ENCODE peak calls at places on chromosomes 11 and 22, in five cellular contexts. U, S, F, Q and G are unnamed samples.

GRCh38 chr11:92828576-92828975 is 140.9 kb upstream of the MTNR1B start:
- DNase-seq in S (no peak), U (no peak), Q (no peak), F (no peak), G (no peak)

GRCh38 chr11:111426615-111427014 is 47.5 kb upstream of the POU2AF1 start:
- DNase-seq in U (no peak), F (no peak), Q (no peak), S (peak; percentile 92), G (no peak)

GRCh38 chr11:428295-428694 is 13.5 kb upstream of the SIGIRR start:
- DNase-seq in F (no peak), Q (no peak), U (no peak), S (no peak), G (no peak)

GRCh38 chr11:3956748-3957147 is 101.3 kb downstream of the STIM1 start:
- DNase-seq in Q (no peak), S (no peak), F (no peak), U (no peak), G (no peak)

GRCh38 chr11:57150454-57150917 is 31.3 kb upstream of the LRRC55 start:
- DNase-seq in U (no peak), Q (no peak), F (peak; percentile 25), S (no peak), G (no peak)

GRCh38 chr22:22698263-22698750 is 53.9 kb downstream of the GGTLC2 start:
- DNase-seq in S (no peak), F (no peak), Q (no peak), U (no peak), G (no peak)

GRCh38 chr22:41776381-41776780 is 24.1 kb upstream of the CCDC134 start:
- DNase-seq in F (no peak), U (no peak), S (no peak), Q (no peak), G (no peak)

GRCh38 chr22:41695211-41695610 is 4.1 kb upstream of the MEI1 start:
- DNase-seq in S (no peak), Q (no peak), F (no peak), U (no peak), G (no peak)

DNA sequence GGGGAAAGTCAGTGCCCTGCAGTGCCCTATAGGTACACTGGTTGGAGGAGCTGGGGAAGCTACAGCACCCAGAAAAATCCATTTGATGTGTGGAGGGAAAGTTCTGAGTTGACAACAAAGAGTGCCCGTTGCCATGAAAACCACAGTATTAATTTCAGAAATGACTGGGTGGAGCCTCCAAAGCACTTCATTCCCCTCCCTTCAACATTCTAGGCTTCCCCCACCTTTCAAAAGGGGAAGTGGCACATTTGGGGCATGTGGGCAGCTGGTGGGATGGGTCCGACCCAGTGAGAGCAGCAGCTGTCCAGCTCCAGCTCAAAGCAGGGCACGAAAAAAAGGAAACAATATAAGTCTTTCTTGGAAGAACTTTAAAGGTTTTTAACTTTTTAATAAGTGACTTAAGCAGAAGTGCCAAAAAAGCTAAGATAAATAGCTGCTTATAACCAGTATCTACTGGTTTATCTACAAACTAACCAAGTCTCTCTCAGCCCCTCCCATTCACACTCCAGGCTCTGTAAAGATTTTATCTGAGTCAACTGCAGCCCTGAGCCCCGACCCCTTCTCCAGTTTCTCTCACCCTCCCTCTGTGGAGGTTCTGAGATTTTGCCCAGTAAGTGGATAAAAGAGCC is 9.0 kb upstream of the AHNAK start:
- DNase-seq in Q (no peak), S (peak; percentile 48), F (no peak), U (no peak), G (no peak)
- TF ChIP-seq POLR2A in Q (no peak), S (no peak), F (no peak), U (no peak), G (no peak)

DNA sequence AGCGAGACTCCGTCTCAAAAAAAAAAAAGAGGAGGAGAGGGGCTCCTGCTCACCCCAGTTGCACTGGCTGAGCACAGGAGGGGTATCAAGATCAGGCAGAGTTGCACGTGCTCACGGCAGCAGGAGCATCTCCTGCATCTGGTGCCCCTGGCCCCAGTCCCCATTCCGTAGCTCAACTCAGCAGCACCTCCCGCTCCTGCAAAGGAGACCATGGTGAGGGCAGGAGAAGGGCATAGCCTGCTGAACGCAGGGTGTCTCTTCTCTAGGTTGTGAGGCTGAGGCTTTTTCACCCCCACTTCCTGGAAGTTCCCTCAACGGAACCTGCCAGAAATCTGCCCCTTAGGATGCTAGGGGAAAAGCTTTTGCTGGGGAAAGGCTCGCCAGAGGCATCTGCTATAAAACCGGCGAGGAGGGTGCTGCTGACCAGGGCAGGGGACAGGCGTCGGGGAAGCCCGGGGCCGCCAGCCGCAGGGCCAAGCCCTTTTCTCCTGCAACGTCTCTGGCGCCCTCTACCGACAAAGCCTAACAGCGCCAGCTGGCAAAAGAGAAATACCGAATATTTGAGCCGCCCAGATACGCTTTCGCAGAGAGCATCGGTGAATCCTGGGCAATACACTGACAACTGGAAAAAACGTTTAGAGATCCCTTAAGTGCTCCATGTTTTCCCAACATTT is 1.0 kb upstream of the PPP6R2 start:
- DNase-seq in Q (peak; percentile 96), F (peak; percentile 61), S (peak; percentile 85), U (peak; percentile 86), G (no peak)
- H3K27ac ChIP-seq in Q (peak overlapping the region; percentile 90), F (peak overlapping the region; percentile 86), S (peak overlapping the region; percentile 82), U (peak overlapping the region; percentile 92), G (peak overlapping the region; percentile 94)

GRCh38 chr22:33896801-33897620 is 23.3 kb downstream of the LARGE1 start:
- DNase-seq in S (no peak), Q (no peak), F (no peak), U (no peak), G (no peak)
- TF ChIP-seq POLR2A in S (no peak), Q (no peak), F (no peak), U (no peak), G (no peak)

GRCh38 chr22:49925525-49926128 is 7.2 kb downstream of the CRELD2 start:
- DNase-seq in F (no peak), U (no peak), Q (no peak), S (no peak), G (no peak)
- H3K27ac ChIP-seq in F (no peak overlapping the region), U (no peak overlapping the region), Q (no peak overlapping the region), S (no peak overlapping the region), G (peak overlapping the region; percentile 25)

DNA sequence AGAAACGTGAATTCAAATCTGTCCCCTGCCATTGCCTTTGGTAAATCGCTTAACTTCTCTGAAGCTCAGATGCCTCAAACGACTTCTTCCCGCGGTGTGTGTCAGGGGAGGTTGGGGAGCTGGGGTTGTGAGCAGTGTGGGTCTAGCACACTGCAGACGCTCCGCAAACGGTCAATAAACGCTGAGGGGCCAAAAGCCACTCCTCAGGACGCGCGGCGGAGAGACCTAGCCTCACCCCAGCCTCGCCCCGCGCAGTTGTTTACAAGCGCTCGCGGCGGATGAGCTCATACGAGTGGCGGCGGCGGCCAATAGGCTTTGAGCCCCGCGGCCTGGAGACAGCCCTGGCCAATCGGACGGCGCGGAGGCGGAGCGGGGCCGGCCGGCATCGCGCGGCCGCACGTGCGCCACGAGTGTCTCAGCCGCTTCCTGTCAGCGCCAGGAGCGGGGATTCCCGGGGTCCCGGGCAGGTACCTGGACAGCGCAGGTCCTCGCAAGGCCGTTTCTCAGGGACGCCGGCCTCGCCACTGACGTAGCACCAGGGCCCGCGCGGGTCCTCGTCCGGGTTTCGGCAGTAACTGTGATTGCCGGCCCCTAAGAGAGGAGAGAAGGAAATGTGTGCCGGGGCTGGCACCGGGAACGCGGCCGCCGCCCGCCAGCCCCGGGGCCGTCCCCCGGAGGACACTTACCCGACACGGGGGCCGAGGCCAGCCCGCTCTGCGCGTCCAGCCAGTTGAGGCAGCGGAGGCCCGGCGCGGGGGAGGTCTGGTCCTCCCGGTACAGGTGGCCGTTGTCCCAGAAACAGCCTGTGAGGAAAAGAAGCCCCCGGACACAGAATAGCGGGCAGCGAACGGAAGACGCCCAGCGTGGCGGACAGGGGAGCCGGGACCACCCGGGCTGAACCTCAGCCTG is 1.5 kb downstream of the PIK3IP1 start:
- DNase-seq in U (peak; percentile 95), S (peak; percentile 97), F (peak; percentile 96), Q (peak; percentile 98), G (peak; percentile 89)
- TF ChIP-seq POLR2A in U (peak; percentile 98), S (peak; percentile 97), F (peak; percentile 83), Q (peak; percentile 67), G (no peak)

DNA sequence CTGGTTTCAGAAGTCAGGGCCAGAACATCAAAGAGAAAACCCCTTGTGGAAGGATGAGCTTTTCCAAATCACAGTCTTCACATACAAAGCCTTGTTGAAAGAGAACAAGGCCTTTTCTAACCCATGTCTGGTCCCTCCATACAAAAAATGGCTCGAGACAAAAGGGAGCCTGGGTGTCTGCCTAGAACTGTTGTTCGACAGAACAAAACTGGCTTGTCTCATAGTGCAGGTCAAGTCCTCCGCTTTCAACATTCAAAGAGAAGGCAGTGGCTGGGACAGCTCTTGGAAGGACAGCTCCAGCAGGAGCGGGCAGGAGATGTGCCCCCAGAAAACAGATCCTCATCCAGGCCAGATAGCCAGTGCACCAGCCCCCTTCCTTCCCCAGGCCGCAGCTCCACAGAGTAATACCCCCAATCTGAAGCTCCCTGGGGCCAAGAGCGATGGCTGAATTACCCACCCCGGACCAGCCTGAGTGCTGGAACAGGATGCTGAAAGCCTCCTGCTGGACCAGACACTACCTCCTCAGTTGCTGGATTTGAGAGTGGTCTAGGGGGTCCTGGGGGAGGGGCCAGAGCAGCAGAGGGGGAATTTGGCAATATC is 27.6 kb downstream of the USH1C start:
- DNase-seq in S (no peak), F (no peak), Q (no peak), U (no peak), G (no peak)
- H3K27ac ChIP-seq in S (no peak overlapping the region), F (no peak overlapping the region), Q (no peak overlapping the region), U (no peak overlapping the region), G (no peak overlapping the region)